ENCODE peak calls at places on chromosomes 1 and 21, in nine cellular contexts. One of them, this sample, is unnamed.

GRCh38 chr1:21313886-21314796 is 23.9 kb upstream of the ECE1 start:
- DNase-seq in pancreas: no peak
- DNase-seq in stomach: no peak
- DNase-seq in GM23338: peak; percentile 69
- DNase-seq in iPS DF 6.9: no peak
- DNase-seq in dorsolateral prefrontal cortex: no peak
- DNase-seq in mammary epithelial cell: no peak
- DNase-seq in ovary: peak; percentile 66
- DNase-seq in OCI-LY7: no peak
- DNase-seq in this sample: peak; percentile 61

GRCh38 chr1:196577386-196577785 is 30.9 kb downstream of the KCNT2 start:
- DNase-seq in pancreas: no peak
- DNase-seq in stomach: no peak
- DNase-seq in GM23338: peak; percentile 64
- DNase-seq in iPS DF 6.9: no peak
- DNase-seq in dorsolateral prefrontal cortex: no peak
- DNase-seq in mammary epithelial cell: no peak
- DNase-seq in ovary: no peak
- DNase-seq in OCI-LY7: no peak
- DNase-seq in this sample: no peak

GRCh38 chr1:219759095-219759494 is 146.2 kb upstream of the ZC3H11B start:
- DNase-seq in pancreas: no peak
- DNase-seq in stomach: no peak
- DNase-seq in GM23338: no peak
- DNase-seq in iPS DF 6.9: no peak
- DNase-seq in dorsolateral prefrontal cortex: no peak
- DNase-seq in mammary epithelial cell: no peak
- DNase-seq in ovary: no peak
- DNase-seq in OCI-LY7: no peak
- DNase-seq in this sample: no peak

GRCh38 chr1:117363591-117364048 is 3.6 kb upstream of the MAN1A2 start:
- DNase-seq in pancreas: no peak
- DNase-seq in stomach: no peak
- DNase-seq in GM23338: no peak
- DNase-seq in iPS DF 6.9: no peak
- DNase-seq in dorsolateral prefrontal cortex: no peak
- DNase-seq in mammary epithelial cell: no peak
- DNase-seq in ovary: no peak
- DNase-seq in OCI-LY7: no peak
- DNase-seq in this sample: no peak

GRCh38 chr1:32786856-32787255 is 30.3 kb downstream of the YARS1 start:
- DNase-seq in pancreas: no peak
- DNase-seq in stomach: no peak
- DNase-seq in GM23338: no peak
- DNase-seq in iPS DF 6.9: no peak
- DNase-seq in dorsolateral prefrontal cortex: no peak
- DNase-seq in mammary epithelial cell: no peak
- DNase-seq in ovary: no peak
- DNase-seq in OCI-LY7: peak; percentile 25
- DNase-seq in this sample: no peak

GRCh38 chr1:236864211-236864610 is 69.1 kb downstream of the MTR start:
- DNase-seq in pancreas: no peak
- DNase-seq in stomach: no peak
- DNase-seq in GM23338: no peak
- DNase-seq in iPS DF 6.9: no peak
- DNase-seq in dorsolateral prefrontal cortex: no peak
- DNase-seq in mammary epithelial cell: no peak
- DNase-seq in ovary: no peak
- DNase-seq in OCI-LY7: no peak
- DNase-seq in this sample: no peak

GRCh38 chr1:165539908-165540307 is 3.9 kb upstream of the LRRC52 start:
- DNase-seq in pancreas: no peak
- DNase-seq in stomach: no peak
- DNase-seq in GM23338: no peak
- DNase-seq in iPS DF 6.9: no peak
- DNase-seq in dorsolateral prefrontal cortex: no peak
- DNase-seq in mammary epithelial cell: no peak
- DNase-seq in ovary: no peak
- DNase-seq in OCI-LY7: no peak
- DNase-seq in this sample: no peak

GRCh38 chr1:20974069-20974468 is 187.0 kb upstream of the HP1BP3 start:
- DNase-seq in pancreas: no peak
- DNase-seq in stomach: no peak
- DNase-seq in GM23338: no peak
- DNase-seq in iPS DF 6.9: no peak
- DNase-seq in dorsolateral prefrontal cortex: no peak
- DNase-seq in mammary epithelial cell: no peak
- DNase-seq in ovary: no peak
- DNase-seq in OCI-LY7: no peak
- DNase-seq in this sample: no peak

GRCh38 chr1:1907098-1907736 is 7.8 kb upstream of the CALML6 start:
- DNase-seq in pancreas: no peak
- DNase-seq in stomach: peak; percentile 58
- DNase-seq in GM23338: no peak
- DNase-seq in iPS DF 6.9: no peak
- DNase-seq in dorsolateral prefrontal cortex: no peak
- DNase-seq in mammary epithelial cell: peak; percentile 73
- DNase-seq in ovary: peak; percentile 30
- DNase-seq in OCI-LY7: peak; percentile 94
- DNase-seq in this sample: peak; percentile 67

GRCh38 chr1:224170748-224171478 is 12.1 kb upstream of the DEGS1 start:
- DNase-seq in pancreas: no peak
- DNase-seq in stomach: peak; percentile 40
- DNase-seq in GM23338: peak; percentile 72
- DNase-seq in iPS DF 6.9: no peak
- DNase-seq in dorsolateral prefrontal cortex: no peak
- DNase-seq in mammary epithelial cell: peak; percentile 28
- DNase-seq in ovary: no peak
- DNase-seq in OCI-LY7: peak; percentile 41
- DNase-seq in this sample: no peak

GRCh38 chr1:10398278-10398733 is 558 bp upstream of the PGD start:
- DNase-seq in pancreas: no peak
- DNase-seq in stomach: no peak
- DNase-seq in GM23338: no peak
- DNase-seq in iPS DF 6.9: no peak
- DNase-seq in dorsolateral prefrontal cortex: no peak
- DNase-seq in mammary epithelial cell: no peak
- DNase-seq in ovary: no peak
- DNase-seq in OCI-LY7: no peak
- DNase-seq in this sample: no peak

GRCh38 chr1:99659755-99660210 is 13.9 kb downstream of the PALMD start:
- DNase-seq in pancreas: no peak
- DNase-seq in stomach: no peak
- DNase-seq in GM23338: peak; percentile 31
- DNase-seq in iPS DF 6.9: no peak
- DNase-seq in dorsolateral prefrontal cortex: no peak
- DNase-seq in mammary epithelial cell: peak; percentile 98
- DNase-seq in ovary: no peak
- DNase-seq in OCI-LY7: no peak
- DNase-seq in this sample: no peak

GRCh38 chr21:45635271-45636151 is 8.0 kb upstream of the PCBP3 start:
- DNase-seq in pancreas: no peak
- DNase-seq in stomach: no peak
- DNase-seq in GM23338: no peak
- DNase-seq in iPS DF 6.9: no peak
- DNase-seq in dorsolateral prefrontal cortex: no peak
- DNase-seq in mammary epithelial cell: no peak
- DNase-seq in ovary: no peak
- DNase-seq in OCI-LY7: no peak
- DNase-seq in this sample: no peak

GRCh38 chr21:45636459-45636858 is 7.1 kb upstream of the PCBP3 start:
- DNase-seq in pancreas: no peak
- DNase-seq in stomach: no peak
- DNase-seq in GM23338: no peak
- DNase-seq in iPS DF 6.9: no peak
- DNase-seq in dorsolateral prefrontal cortex: no peak
- DNase-seq in mammary epithelial cell: no peak
- DNase-seq in ovary: no peak
- DNase-seq in OCI-LY7: no peak
- DNase-seq in this sample: no peak

GRCh38 chr21:45632897-45633260 is 10.6 kb upstream of the PCBP3 start:
- DNase-seq in pancreas: no peak
- DNase-seq in stomach: no peak
- DNase-seq in GM23338: no peak
- DNase-seq in iPS DF 6.9: no peak
- DNase-seq in dorsolateral prefrontal cortex: no peak
- DNase-seq in mammary epithelial cell: no peak
- DNase-seq in ovary: no peak
- DNase-seq in OCI-LY7: no peak
- DNase-seq in this sample: no peak

GRCh38 chr21:45632165-45632896 is 11.2 kb upstream of the PCBP3 start:
- DNase-seq in pancreas: no peak
- DNase-seq in stomach: no peak
- DNase-seq in GM23338: no peak
- DNase-seq in iPS DF 6.9: no peak
- DNase-seq in dorsolateral prefrontal cortex: no peak
- DNase-seq in mammary epithelial cell: no peak
- DNase-seq in ovary: no peak
- DNase-seq in OCI-LY7: peak; percentile 85
- DNase-seq in this sample: no peak

DNA sequence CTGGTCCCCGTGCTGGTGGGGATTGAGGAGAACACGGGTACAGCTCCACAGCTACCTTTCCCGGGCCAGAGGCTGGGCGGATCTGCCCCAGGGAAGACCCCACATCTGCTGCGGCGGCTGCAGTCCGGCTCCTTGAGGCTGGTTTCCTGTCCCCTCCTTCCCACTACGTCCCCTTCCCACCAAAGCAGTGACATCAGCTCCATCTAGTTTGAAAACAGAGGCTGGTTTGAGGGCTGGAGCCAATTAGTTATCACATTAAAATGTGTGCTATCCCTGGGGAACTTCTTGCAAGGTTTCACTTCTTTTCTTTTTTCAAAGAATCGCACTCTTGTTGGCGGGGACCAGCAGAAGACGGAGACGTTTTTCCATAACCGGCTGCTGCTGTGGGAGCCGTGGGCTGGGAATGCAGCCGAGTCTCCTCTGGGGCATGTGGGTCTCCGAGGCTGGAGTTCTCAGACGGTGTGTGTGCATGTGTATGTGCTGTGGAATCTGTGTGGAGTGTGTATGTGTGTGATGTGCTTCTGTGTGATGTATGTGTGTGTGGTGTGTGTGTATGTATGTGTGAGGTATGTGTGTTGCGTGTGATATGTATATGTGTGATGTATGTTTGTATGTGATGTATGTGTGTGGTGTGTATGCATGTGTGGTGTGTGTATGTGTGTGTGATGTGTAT is 8.9 kb upstream of the PCBP3 start:
- DNase-seq in pancreas: no peak
- DNase-seq in stomach: no peak
- DNase-seq in GM23338: no peak
- DNase-seq in iPS DF 6.9: no peak
- DNase-seq in dorsolateral prefrontal cortex: no peak
- DNase-seq in mammary epithelial cell: no peak
- DNase-seq in ovary: no peak
- DNase-seq in OCI-LY7: peak; percentile 53
- DNase-seq in this sample: no peak
- H3K27ac ChIP-seq in pancreas: no peak overlapping the region
- H3K27ac ChIP-seq in stomach: no peak overlapping the region
- H3K27ac ChIP-seq in GM23338: no peak overlapping the region
- H3K27ac ChIP-seq in iPS DF 6.9: no peak overlapping the region
- H3K27ac ChIP-seq in dorsolateral prefrontal cortex: no peak overlapping the region
- H3K27ac ChIP-seq in mammary epithelial cell: no peak overlapping the region
- H3K27ac ChIP-seq in ovary: no peak overlapping the region
- H3K27ac ChIP-seq in OCI-LY7: peak overlapping the region; percentile 63
- H3K27ac ChIP-seq in this sample: no peak overlapping the region

DNA sequence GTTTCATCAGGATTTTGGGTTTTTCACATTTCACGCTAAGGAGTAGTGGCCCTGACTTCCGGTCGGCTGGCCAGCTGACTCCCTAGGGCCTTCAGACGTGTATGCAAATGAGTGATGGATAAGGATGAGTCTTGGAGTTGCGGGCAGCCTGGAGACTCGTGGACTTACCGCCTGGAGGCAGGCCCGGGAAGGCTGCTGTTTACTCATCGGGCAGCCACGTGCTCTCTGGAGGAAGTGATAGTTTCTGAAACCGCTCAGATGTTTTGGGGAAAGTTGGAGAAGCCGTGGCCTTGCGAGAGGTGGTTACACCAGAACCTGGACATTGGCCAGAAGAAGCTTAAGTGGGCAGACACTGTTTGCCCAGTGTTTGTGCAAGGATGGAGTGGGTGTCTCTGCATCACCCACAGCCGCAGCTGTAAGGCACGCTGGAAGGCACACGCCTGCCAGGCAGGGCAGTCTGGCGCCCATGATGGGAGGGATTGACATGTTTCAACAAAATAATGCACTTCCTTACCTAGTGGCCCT is 23.1 kb upstream of the TNFRSF1B start:
- DNase-seq in pancreas: no peak
- DNase-seq in stomach: peak; percentile 71
- DNase-seq in GM23338: no peak
- DNase-seq in iPS DF 6.9: no peak
- DNase-seq in dorsolateral prefrontal cortex: no peak
- DNase-seq in mammary epithelial cell: peak; percentile 98
- DNase-seq in ovary: peak; percentile 84
- DNase-seq in OCI-LY7: no peak
- DNase-seq in this sample: peak; percentile 67
- H3K4me3 ChIP-seq in pancreas: no peak overlapping the region
- H3K4me3 ChIP-seq in stomach: no peak overlapping the region
- H3K4me3 ChIP-seq in GM23338: no peak overlapping the region
- H3K4me3 ChIP-seq in iPS DF 6.9: no peak overlapping the region
- H3K4me3 ChIP-seq in dorsolateral prefrontal cortex: no peak overlapping the region
- H3K4me3 ChIP-seq in mammary epithelial cell: peak overlapping the region; percentile 14
- H3K4me3 ChIP-seq in ovary: no peak overlapping the region
- H3K4me3 ChIP-seq in OCI-LY7: no peak overlapping the region
- H3K4me3 ChIP-seq in this sample: no peak overlapping the region

DNA sequence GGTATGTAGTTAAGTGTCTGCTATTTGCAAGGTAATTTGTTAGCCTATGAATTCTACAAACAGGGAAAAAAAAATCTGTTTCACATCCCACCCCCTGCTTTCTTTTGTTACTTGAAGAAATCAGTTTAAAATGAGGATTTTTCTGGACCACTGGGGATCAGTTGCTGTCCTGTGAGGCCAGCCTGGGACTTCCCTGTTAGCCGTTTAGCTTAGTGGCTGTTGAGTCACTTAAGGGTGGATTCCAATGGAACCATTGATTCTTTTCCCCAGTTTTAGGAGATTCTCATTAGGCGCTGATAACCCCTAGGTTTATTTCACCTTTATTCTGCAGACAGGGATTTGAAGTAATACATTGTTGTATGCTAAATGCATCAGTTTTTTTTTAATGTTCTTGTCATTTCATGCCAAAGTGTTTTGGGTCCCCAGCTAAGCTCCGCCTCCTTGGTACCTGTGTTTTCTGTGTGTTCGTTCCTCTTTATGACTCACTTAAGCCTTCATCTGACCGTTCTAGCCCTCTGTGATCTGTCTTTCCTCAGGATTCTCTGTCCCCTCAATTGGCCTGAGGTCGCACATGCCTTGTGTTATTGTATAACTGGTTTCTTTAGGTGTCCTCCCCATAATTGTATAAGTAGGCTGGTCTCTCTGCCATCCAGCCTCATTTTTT is 59.3 kb downstream of the NOS1AP start:
- DNase-seq in pancreas: no peak
- DNase-seq in stomach: no peak
- DNase-seq in GM23338: peak; percentile 34
- DNase-seq in iPS DF 6.9: no peak
- DNase-seq in dorsolateral prefrontal cortex: no peak
- DNase-seq in mammary epithelial cell: no peak
- DNase-seq in ovary: no peak
- DNase-seq in OCI-LY7: no peak
- DNase-seq in this sample: no peak
- H3K27ac ChIP-seq in pancreas: no peak overlapping the region
- H3K27ac ChIP-seq in stomach: no peak overlapping the region
- H3K27ac ChIP-seq in GM23338: peak overlapping the region; percentile 1
- H3K27ac ChIP-seq in iPS DF 6.9: no peak overlapping the region
- H3K27ac ChIP-seq in dorsolateral prefrontal cortex: no peak overlapping the region
- H3K27ac ChIP-seq in mammary epithelial cell: no peak overlapping the region
- H3K27ac ChIP-seq in ovary: no peak overlapping the region
- H3K27ac ChIP-seq in OCI-LY7: no peak overlapping the region
- H3K27ac ChIP-seq in this sample: no peak overlapping the region

GRCh38 chr1:54604051-54604450 is 19.3 kb downstream of the FAM151A start:
- DNase-seq in pancreas: no peak
- DNase-seq in stomach: no peak
- DNase-seq in GM23338: no peak
- DNase-seq in iPS DF 6.9: no peak
- DNase-seq in dorsolateral prefrontal cortex: no peak
- DNase-seq in mammary epithelial cell: no peak
- DNase-seq in ovary: no peak
- DNase-seq in OCI-LY7: no peak
- DNase-seq in this sample: no peak
- H3K4me3 ChIP-seq in pancreas: no peak overlapping the region
- H3K4me3 ChIP-seq in stomach: no peak overlapping the region
- H3K4me3 ChIP-seq in GM23338: no peak overlapping the region
- H3K4me3 ChIP-seq in iPS DF 6.9: no peak overlapping the region
- H3K4me3 ChIP-seq in dorsolateral prefrontal cortex: no peak overlapping the region
- H3K4me3 ChIP-seq in mammary epithelial cell: no peak overlapping the region
- H3K4me3 ChIP-seq in ovary: no peak overlapping the region
- H3K4me3 ChIP-seq in OCI-LY7: no peak overlapping the region
- H3K4me3 ChIP-seq in this sample: no peak overlapping the region